ENCODE peak calls at places on chromosome 13, in nine cellular contexts. One of them, this sample, is unnamed.

GRCh38 chr13:40101708-40102359 is 446.4 kb downstream of the COG6 start:
- DNase-seq in Ammon's horn: no peak
- DNase-seq in stomach: no peak
- DNase-seq in Right ventricle myocardium superior: no peak
- DNase-seq in testis: no peak
- DNase-seq in kidney glomerular epithelial cell: no peak
- DNase-seq in lower lobe of right lung: no peak
- DNase-seq in left cardiac atrium: no peak
- DNase-seq in A549: no peak
- DNase-seq in this sample: no peak

GRCh38 chr13:45954861-45955595 is 97.5 kb downstream of the ZC3H13 start:
- DNase-seq in Ammon's horn: no peak
- DNase-seq in stomach: no peak
- DNase-seq in Right ventricle myocardium superior: no peak
- DNase-seq in testis: no peak
- DNase-seq in kidney glomerular epithelial cell: no peak
- DNase-seq in lower lobe of right lung: no peak
- DNase-seq in left cardiac atrium: no peak
- DNase-seq in A549: no peak
- DNase-seq in this sample: no peak

GRCh38 chr13:54733639-54734038 is 1705.0 kb downstream of the OLFM4 start:
- DNase-seq in Ammon's horn: no peak
- DNase-seq in stomach: no peak
- DNase-seq in Right ventricle myocardium superior: no peak
- DNase-seq in testis: no peak
- DNase-seq in kidney glomerular epithelial cell: no peak
- DNase-seq in lower lobe of right lung: no peak
- DNase-seq in left cardiac atrium: no peak
- DNase-seq in A549: peak; percentile 0
- DNase-seq in this sample: no peak

GRCh38 chr13:27293873-27294515 is 23.4 kb downstream of the RASL11A start:
- DNase-seq in Ammon's horn: no peak
- DNase-seq in stomach: no peak
- DNase-seq in Right ventricle myocardium superior: no peak
- DNase-seq in testis: no peak
- DNase-seq in kidney glomerular epithelial cell: no peak
- DNase-seq in lower lobe of right lung: no peak
- DNase-seq in left cardiac atrium: no peak
- DNase-seq in A549: no peak
- DNase-seq in this sample: no peak

GRCh38 chr13:71759506-71760225 is 107.3 kb downstream of the DACH1 start:
- DNase-seq in Ammon's horn: no peak
- DNase-seq in stomach: no peak
- DNase-seq in Right ventricle myocardium superior: no peak
- DNase-seq in testis: no peak
- DNase-seq in kidney glomerular epithelial cell: no peak
- DNase-seq in lower lobe of right lung: no peak
- DNase-seq in left cardiac atrium: no peak
- DNase-seq in A549: no peak
- DNase-seq in this sample: no peak

GRCh38 chr13:111384441-111385181 is 64.2 kb downstream of the TEX29 start:
- DNase-seq in Ammon's horn: no peak
- DNase-seq in stomach: peak; percentile 8
- DNase-seq in Right ventricle myocardium superior: no peak
- DNase-seq in testis: no peak
- DNase-seq in kidney glomerular epithelial cell: no peak
- DNase-seq in lower lobe of right lung: no peak
- DNase-seq in left cardiac atrium: no peak
- DNase-seq in A549: no peak
- DNase-seq in this sample: no peak

GRCh38 chr13:60759499-60759898 is 362.5 kb downstream of the TDRD3 start:
- DNase-seq in Ammon's horn: peak; percentile 31
- DNase-seq in stomach: peak; percentile 78
- DNase-seq in Right ventricle myocardium superior: no peak
- DNase-seq in testis: no peak
- DNase-seq in kidney glomerular epithelial cell: peak; percentile 91
- DNase-seq in lower lobe of right lung: no peak
- DNase-seq in left cardiac atrium: no peak
- DNase-seq in A549: peak; percentile 3
- DNase-seq in this sample: no peak

GRCh38 chr13:81639984-81640582 is 1299.2 kb upstream of the SPRY2 start:
- DNase-seq in Ammon's horn: no peak
- DNase-seq in stomach: no peak
- DNase-seq in Right ventricle myocardium superior: no peak
- DNase-seq in testis: peak; percentile 65
- DNase-seq in kidney glomerular epithelial cell: peak; percentile 15
- DNase-seq in lower lobe of right lung: no peak
- DNase-seq in left cardiac atrium: no peak
- DNase-seq in A549: peak; percentile 1
- DNase-seq in this sample: no peak

GRCh38 chr13:25330541-25330940 is 29.1 kb downstream of the NUP58 start:
- DNase-seq in Ammon's horn: no peak
- DNase-seq in stomach: no peak
- DNase-seq in Right ventricle myocardium superior: no peak
- DNase-seq in testis: no peak
- DNase-seq in kidney glomerular epithelial cell: peak; percentile 59
- DNase-seq in lower lobe of right lung: no peak
- DNase-seq in left cardiac atrium: no peak
- DNase-seq in A549: no peak
- DNase-seq in this sample: no peak

GRCh38 chr13:98173431-98173921 is 3.6 kb downstream of the RNF113B start:
- DNase-seq in Ammon's horn: no peak
- DNase-seq in stomach: no peak
- DNase-seq in Right ventricle myocardium superior: no peak
- DNase-seq in testis: no peak
- DNase-seq in kidney glomerular epithelial cell: peak; percentile 97
- DNase-seq in lower lobe of right lung: no peak
- DNase-seq in left cardiac atrium: peak; percentile 37
- DNase-seq in A549: peak; percentile 46
- DNase-seq in this sample: no peak

GRCh38 chr13:73809561-73809960 is 324.6 kb downstream of the KLF12 start:
- DNase-seq in Ammon's horn: no peak
- DNase-seq in stomach: no peak
- DNase-seq in Right ventricle myocardium superior: no peak
- DNase-seq in testis: no peak
- DNase-seq in kidney glomerular epithelial cell: peak; percentile 41
- DNase-seq in lower lobe of right lung: no peak
- DNase-seq in left cardiac atrium: no peak
- DNase-seq in A549: peak; percentile 1
- DNase-seq in this sample: no peak

GRCh38 chr13:114235697-114236096 is 1.0 kb downstream of the CDC16 start:
- DNase-seq in Ammon's horn: no peak
- DNase-seq in stomach: no peak
- DNase-seq in Right ventricle myocardium superior: no peak
- DNase-seq in testis: no peak
- DNase-seq in kidney glomerular epithelial cell: no peak
- DNase-seq in lower lobe of right lung: no peak
- DNase-seq in left cardiac atrium: no peak
- DNase-seq in A549: no peak
- DNase-seq in this sample: no peak

GRCh38 chr13:43473437-43473836 is 313.3 kb downstream of the ENOX1 start:
- DNase-seq in Ammon's horn: no peak
- DNase-seq in stomach: no peak
- DNase-seq in Right ventricle myocardium superior: no peak
- DNase-seq in testis: no peak
- DNase-seq in kidney glomerular epithelial cell: no peak
- DNase-seq in lower lobe of right lung: no peak
- DNase-seq in left cardiac atrium: no peak
- DNase-seq in A549: no peak
- DNase-seq in this sample: no peak

GRCh38 chr13:90950134-90950533 is 397.4 kb upstream of the MIR17HG start:
- DNase-seq in Ammon's horn: no peak
- DNase-seq in stomach: no peak
- DNase-seq in Right ventricle myocardium superior: no peak
- DNase-seq in testis: no peak
- DNase-seq in kidney glomerular epithelial cell: peak; percentile 42
- DNase-seq in lower lobe of right lung: no peak
- DNase-seq in left cardiac atrium: no peak
- DNase-seq in A549: peak; percentile 35
- DNase-seq in this sample: no peak

GRCh38 chr13:109333893-109334651 is 452.3 kb downstream of the IRS2 start:
- DNase-seq in Ammon's horn: no peak
- DNase-seq in stomach: no peak
- DNase-seq in Right ventricle myocardium superior: peak; percentile 49
- DNase-seq in testis: no peak
- DNase-seq in kidney glomerular epithelial cell: no peak
- DNase-seq in lower lobe of right lung: no peak
- DNase-seq in left cardiac atrium: no peak
- DNase-seq in A549: no peak
- DNase-seq in this sample: peak; percentile 7

GRCh38 chr13:63651394-63651793 is 2235.7 kb upstream of the PCDH20 start:
- DNase-seq in Ammon's horn: no peak
- DNase-seq in stomach: no peak
- DNase-seq in Right ventricle myocardium superior: no peak
- DNase-seq in testis: no peak
- DNase-seq in kidney glomerular epithelial cell: no peak
- DNase-seq in lower lobe of right lung: no peak
- DNase-seq in left cardiac atrium: no peak
- DNase-seq in A549: no peak
- DNase-seq in this sample: no peak

GRCh38 chr13:83827338-83827737 is 54.9 kb downstream of the SLITRK1 start:
- DNase-seq in Ammon's horn: no peak
- DNase-seq in stomach: no peak
- DNase-seq in Right ventricle myocardium superior: no peak
- DNase-seq in testis: no peak
- DNase-seq in kidney glomerular epithelial cell: no peak
- DNase-seq in lower lobe of right lung: no peak
- DNase-seq in left cardiac atrium: no peak
- DNase-seq in A549: no peak
- DNase-seq in this sample: no peak

GRCh38 chr13:43446126-43446525 is 340.6 kb downstream of the ENOX1 start:
- DNase-seq in Ammon's horn: no peak
- DNase-seq in stomach: no peak
- DNase-seq in Right ventricle myocardium superior: no peak
- DNase-seq in testis: no peak
- DNase-seq in kidney glomerular epithelial cell: no peak
- DNase-seq in lower lobe of right lung: no peak
- DNase-seq in left cardiac atrium: no peak
- DNase-seq in A549: no peak
- DNase-seq in this sample: no peak

GRCh38 chr13:79741006-79741405 is 260.1 kb downstream of the NDFIP2 start:
- DNase-seq in Ammon's horn: no peak
- DNase-seq in stomach: no peak
- DNase-seq in Right ventricle myocardium superior: no peak
- DNase-seq in testis: peak; percentile 16
- DNase-seq in kidney glomerular epithelial cell: peak; percentile 75
- DNase-seq in lower lobe of right lung: no peak
- DNase-seq in left cardiac atrium: no peak
- DNase-seq in A549: no peak
- DNase-seq in this sample: no peak

GRCh38 chr13:33745370-33746324 is 72.3 kb upstream of the RFC3 start:
- DNase-seq in Ammon's horn: no peak
- DNase-seq in stomach: no peak
- DNase-seq in Right ventricle myocardium superior: no peak
- DNase-seq in testis: peak; percentile 33
- DNase-seq in kidney glomerular epithelial cell: no peak
- DNase-seq in lower lobe of right lung: no peak
- DNase-seq in left cardiac atrium: no peak
- DNase-seq in A549: no peak
- DNase-seq in this sample: no peak

GRCh38 chr13:26707122-26708006 is 53.2 kb downstream of the GPR12 start:
- DNase-seq in Ammon's horn: peak; percentile 83
- DNase-seq in stomach: no peak
- DNase-seq in Right ventricle myocardium superior: no peak
- DNase-seq in testis: peak; percentile 73
- DNase-seq in kidney glomerular epithelial cell: peak; percentile 24
- DNase-seq in lower lobe of right lung: no peak
- DNase-seq in left cardiac atrium: no peak
- DNase-seq in A549: peak; percentile 51
- DNase-seq in this sample: no peak

GRCh38 chr13:29165840-29166239 is 345.7 kb downstream of the MTUS2 start:
- DNase-seq in Ammon's horn: no peak
- DNase-seq in stomach: no peak
- DNase-seq in Right ventricle myocardium superior: no peak
- DNase-seq in testis: no peak
- DNase-seq in kidney glomerular epithelial cell: no peak
- DNase-seq in lower lobe of right lung: no peak
- DNase-seq in left cardiac atrium: no peak
- DNase-seq in A549: no peak
- DNase-seq in this sample: no peak

GRCh38 chr13:99403458-99403971 is 96.3 kb upstream of the GPR183 start:
- DNase-seq in Ammon's horn: no peak
- DNase-seq in stomach: no peak
- DNase-seq in Right ventricle myocardium superior: no peak
- DNase-seq in testis: no peak
- DNase-seq in kidney glomerular epithelial cell: no peak
- DNase-seq in lower lobe of right lung: no peak
- DNase-seq in left cardiac atrium: no peak
- DNase-seq in A549: no peak
- DNase-seq in this sample: no peak

GRCh38 chr13:40230833-40231266 is 435.6 kb downstream of the FOXO1 start:
- DNase-seq in Ammon's horn: no peak
- DNase-seq in stomach: no peak
- DNase-seq in Right ventricle myocardium superior: no peak
- DNase-seq in testis: no peak
- DNase-seq in kidney glomerular epithelial cell: no peak
- DNase-seq in lower lobe of right lung: no peak
- DNase-seq in left cardiac atrium: no peak
- DNase-seq in A549: no peak
- DNase-seq in this sample: no peak

GRCh38 chr13:51297556-51297955 is 41.9 kb upstream of the SERPINE3 start:
- DNase-seq in Ammon's horn: no peak
- DNase-seq in stomach: no peak
- DNase-seq in Right ventricle myocardium superior: no peak
- DNase-seq in testis: no peak
- DNase-seq in kidney glomerular epithelial cell: no peak
- DNase-seq in lower lobe of right lung: no peak
- DNase-seq in left cardiac atrium: no peak
- DNase-seq in A549: no peak
- DNase-seq in this sample: no peak

GRCh38 chr13:24875566-24875965 is 111.6 kb downstream of the RNF17 start:
- DNase-seq in Ammon's horn: no peak
- DNase-seq in stomach: no peak
- DNase-seq in Right ventricle myocardium superior: no peak
- DNase-seq in testis: no peak
- DNase-seq in kidney glomerular epithelial cell: no peak
- DNase-seq in lower lobe of right lung: no peak
- DNase-seq in left cardiac atrium: no peak
- DNase-seq in A549: no peak
- DNase-seq in this sample: no peak

GRCh38 chr13:114226088-114226487 is 8.6 kb upstream of the CDC16 start:
- DNase-seq in Ammon's horn: peak; percentile 15
- DNase-seq in stomach: no peak
- DNase-seq in Right ventricle myocardium superior: no peak
- DNase-seq in testis: no peak
- DNase-seq in kidney glomerular epithelial cell: no peak
- DNase-seq in lower lobe of right lung: no peak
- DNase-seq in left cardiac atrium: no peak
- DNase-seq in A549: no peak
- DNase-seq in this sample: no peak

GRCh38 chr13:113836917-113837553 is 26.8 kb downstream of the GAS6 start:
- DNase-seq in Ammon's horn: no peak
- DNase-seq in stomach: peak; percentile 66
- DNase-seq in Right ventricle myocardium superior: peak; percentile 78
- DNase-seq in testis: peak; percentile 80
- DNase-seq in kidney glomerular epithelial cell: no peak
- DNase-seq in lower lobe of right lung: peak; percentile 54
- DNase-seq in left cardiac atrium: peak; percentile 74
- DNase-seq in A549: peak; percentile 92
- DNase-seq in this sample: peak; percentile 80

GRCh38 chr13:100139822-100140221 is 50.9 kb downstream of the PCCA start:
- DNase-seq in Ammon's horn: no peak
- DNase-seq in stomach: no peak
- DNase-seq in Right ventricle myocardium superior: no peak
- DNase-seq in testis: no peak
- DNase-seq in kidney glomerular epithelial cell: no peak
- DNase-seq in lower lobe of right lung: no peak
- DNase-seq in left cardiac atrium: no peak
- DNase-seq in A549: no peak
- DNase-seq in this sample: no peak

GRCh38 chr13:30647824-30648521 is 30.3 kb downstream of the USPL1 start:
- DNase-seq in Ammon's horn: no peak
- DNase-seq in stomach: no peak
- DNase-seq in Right ventricle myocardium superior: no peak
- DNase-seq in testis: no peak
- DNase-seq in kidney glomerular epithelial cell: no peak
- DNase-seq in lower lobe of right lung: no peak
- DNase-seq in left cardiac atrium: no peak
- DNase-seq in A549: no peak
- DNase-seq in this sample: no peak

GRCh38 chr13:101747039-101747438 is 294.6 kb downstream of the ITGBL1 start:
- DNase-seq in Ammon's horn: no peak
- DNase-seq in stomach: no peak
- DNase-seq in Right ventricle myocardium superior: no peak
- DNase-seq in testis: no peak
- DNase-seq in kidney glomerular epithelial cell: peak; percentile 71
- DNase-seq in lower lobe of right lung: no peak
- DNase-seq in left cardiac atrium: no peak
- DNase-seq in A549: no peak
- DNase-seq in this sample: no peak